ENCODE peak calls at places on chromosomes 6 and 20, in seven cellular contexts. W is lower lobe of right lung; S is PC-3; C is HepG2; V is brain microvascular endothelial cell; K is CD8-positive, alpha-beta T cell; A is lung. Z is an unnamed sample.

GRCh38 chr6:42366011-42366705 is 85.6 kb downstream of the TRERF1 start:
- DNase-seq in S (no peak), C (no peak), K (no peak), V (no peak), A (no peak), W (no peak), Z (no peak)

GRCh38 chr6:31332637-31333602 is 24.1 kb downstream of the HLA-B start:
- DNase-seq in K (no peak), S (no peak), W (no peak), V (no peak), C (no peak), A (no peak), Z (no peak)

GRCh38 chr6:3789018-3789895 is 37.7 kb upstream of the PXDC1 start:
- DNase-seq in C (peak; percentile 100), W (no peak), V (no peak), K (no peak), S (peak; percentile 89), A (no peak), Z (peak; percentile 83)

GRCh38 chr20:53695797-53696527 is 102.3 kb upstream of the ZNF217 start:
- DNase-seq in W (no peak), V (no peak), A (no peak), K (no peak), S (no peak), C (no peak), Z (no peak)

GRCh38 chr20:58577139-58577806 is 62.1 kb upstream of the APCDD1L start:
- DNase-seq in K (no peak), A (no peak), V (no peak), S (no peak), C (no peak), W (no peak), Z (no peak)

GRCh38 chr6:55175078-55175777 is 913 bp downstream of the HCRTR2 start:
- DNase-seq in A (no peak), K (no peak), W (no peak), V (no peak), C (no peak), S (no peak), Z (no peak)

GRCh38 chr6:72787521-72788031 is 165.7 kb downstream of the KCNQ5 start:
- DNase-seq in A (peak; percentile 29), K (no peak), C (no peak), S (peak; percentile 59), W (no peak), V (peak; percentile 70), Z (peak; percentile 89)

GRCh38 chr6:116359835-116360234 is 10.9 kb upstream of the DSE start:
- DNase-seq in K (no peak), W (no peak), V (no peak), S (no peak), C (no peak), A (no peak), Z (no peak)

GRCh38 chr6:7262037-7262461 is 51.0 kb downstream of the SSR1 start:
- DNase-seq in V (no peak), K (no peak), A (peak; percentile 39), S (no peak), C (no peak), W (no peak), Z (no peak)

GRCh38 chr6:53437557-53438202 is 88.9 kb upstream of the ELOVL5 start:
- DNase-seq in W (no peak), K (no peak), C (peak; percentile 71), A (peak; percentile 45), S (peak; percentile 90), V (peak; percentile 84), Z (peak; percentile 46)

GRCh38 chr6:7341989-7342742 is 29.2 kb upstream of the SSR1 start:
- DNase-seq in V (no peak), K (no peak), W (no peak), C (peak; percentile 91), A (no peak), S (peak; percentile 48), Z (no peak)

GRCh38 chr6:125363010-125363359 is 61.2 kb upstream of the HDDC2 start:
- DNase-seq in K (no peak), C (peak; percentile 9), S (peak; percentile 44), A (no peak), W (no peak), V (peak; percentile 83), Z (no peak)

GRCh38 chr6:28243946-28244345 is 8.1 kb downstream of the ZKSCAN4 start:
- DNase-seq in V (no peak), A (no peak), S (no peak), W (no peak), C (no peak), K (no peak), Z (no peak)

GRCh38 chr6:140319209-140319608 is 944.8 kb upstream of the CITED2 start:
- DNase-seq in A (no peak), C (peak; percentile 11), S (peak; percentile 4), W (no peak), V (peak; percentile 12), K (no peak), Z (no peak)

GRCh38 chr6:53862517-53863457 is 68.0 kb downstream of the LRRC1 start:
- DNase-seq in V (peak; percentile 38), S (peak; percentile 27), A (no peak), W (no peak), C (no peak), K (no peak), Z (no peak)

GRCh38 chr6:96520039-96520850 is 1.4 kb upstream of the UFL1 start:
- DNase-seq in V (peak; percentile 56), S (peak; percentile 80), A (no peak), C (no peak), W (no peak), K (no peak), Z (peak; percentile 13)

GRCh38 chr20:15359056-15359455 is 1021.6 kb upstream of the FLRT3 start:
- DNase-seq in V (no peak), S (peak; percentile 87), A (no peak), K (no peak), C (no peak), W (no peak), Z (peak; percentile 41)

GRCh38 chr6:170297577-170298330 is 6.9 kb upstream of the DLL1 start:
- DNase-seq in S (no peak), A (no peak), W (no peak), V (no peak), C (no peak), K (no peak), Z (no peak)

GRCh38 chr6:123715243-123715863 is 78.6 kb upstream of the TRDN start:
- DNase-seq in S (peak; percentile 28), K (no peak), C (peak; percentile 39), A (no peak), W (no peak), V (no peak), Z (peak; percentile 5)

GRCh38 chr6:104887350-104887749 is 27.6 kb upstream of the HACE1 start:
- DNase-seq in S (peak; percentile 6), W (no peak), K (no peak), V (peak; percentile 9), C (peak; percentile 52), A (no peak), Z (peak; percentile 42)

GRCh38 chr6:41451039-41451438 is 95.1 kb upstream of the FOXP4 start:
- DNase-seq in V (no peak), A (no peak), C (no peak), S (no peak), W (no peak), K (no peak), Z (no peak)

GRCh38 chr6:117501722-117502121 is 19.2 kb downstream of the DCBLD1 start:
- DNase-seq in K (no peak), S (no peak), V (no peak), W (no peak), C (peak; percentile 83), A (no peak), Z (no peak)

GRCh38 chr6:4383910-4384637 is 248.7 kb upstream of the ECI2 start:
- DNase-seq in W (no peak), V (no peak), K (no peak), S (no peak), C (no peak), A (no peak), Z (no peak)

GRCh38 chr6:134111062-134111677 is 58.7 kb upstream of the SLC2A12 start:
- DNase-seq in K (no peak), C (peak; percentile 82), S (peak; percentile 77), W (no peak), A (peak; percentile 45), V (peak; percentile 61), Z (peak; percentile 59)

GRCh38 chr20:16203091-16203490 is 370.2 kb downstream of the KIF16B start:
- DNase-seq in K (no peak), W (no peak), S (no peak), C (no peak), A (no peak), V (no peak), Z (no peak)

GRCh38 chr6:125639621-125640020 is 109.8 kb upstream of the HEY2 start:
- DNase-seq in V (no peak), K (no peak), W (no peak), S (no peak), C (no peak), A (no peak), Z (no peak)

GRCh38 chr6:125432968-125433367 is 131.2 kb upstream of the HDDC2 start:
- DNase-seq in S (no peak), V (no peak), K (no peak), C (no peak), A (no peak), W (no peak), Z (no peak)

GRCh38 chr20:63430891-63431290 is 41.6 kb downstream of the KCNQ2 start:
- DNase-seq in K (no peak), V (no peak), A (no peak), S (no peak), W (no peak), C (no peak), Z (no peak)
- TF ChIP-seq CTCF in K (no peak), V (no peak), A (no peak), S (no peak), W (no peak), C (no peak), Z (no peak)

GRCh38 chr20:18639501-18639979 is 51.7 kb downstream of the DTD1 start:
- DNase-seq in K (no peak), V (no peak), S (no peak), W (no peak), A (no peak), C (no peak), Z (no peak)
- H3K27ac ChIP-seq in K (no peak overlapping the region), V (no peak overlapping the region), S (no peak overlapping the region), W (no peak overlapping the region), A (no peak overlapping the region), C (no peak overlapping the region), Z (no peak overlapping the region)

DNA sequence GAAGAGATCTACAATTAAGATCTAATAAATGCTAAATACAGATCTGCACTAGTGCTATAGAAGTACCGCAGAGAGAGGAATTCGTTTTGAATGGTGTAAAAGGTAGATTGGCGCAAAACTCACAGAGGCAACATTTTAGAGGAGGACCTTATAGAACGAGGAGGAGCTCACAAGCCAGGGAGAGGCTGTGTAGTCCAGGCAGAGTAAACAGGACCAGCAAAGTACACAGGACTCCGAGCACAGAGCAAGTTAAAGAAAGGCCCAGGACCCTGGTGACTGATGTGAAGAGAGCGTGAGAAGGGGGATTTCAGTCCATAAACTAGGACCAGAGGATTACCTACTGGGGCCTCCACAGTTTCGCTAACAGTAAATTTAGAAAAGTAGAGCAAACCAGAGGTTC is 202.3 kb downstream of the FOXC1 start:
- DNase-seq in W (no peak), C (peak; percentile 15), A (no peak), S (no peak), V (no peak), K (no peak), Z (no peak)
- TF ChIP-seq CTCF in W (no peak), C (no peak), A (no peak), S (no peak), V (no peak), K (no peak), Z (no peak)

GRCh38 chr20:45343867-45344721 is 4.1 kb downstream of the SDC4 start:
- DNase-seq in A (peak; percentile 63), C (peak; percentile 97), K (no peak), W (no peak), V (peak; percentile 91), S (peak; percentile 98), Z (peak; percentile 97)
- H3K27ac ChIP-seq in A (peak overlapping the region; percentile 89), C (peak overlapping the region; percentile 80), K (no peak overlapping the region), W (peak overlapping the region; percentile 93), V (peak overlapping the region; percentile 71), S (peak overlapping the region; percentile 95), Z (peak overlapping the region; percentile 97)

Z was measured in RWPE1.